ENCODE peak calls at places on chromosomes 13 and 19, in ten cellular contexts. U is body of pancreas; O is colonic mucosa; S is GM23338; Y is H9; K is ovary; L is CD4-positive, alpha-beta T cell; R is endothelial cell of umbilical vein; X is foreskin keratinocyte; F is fibroblast of lung. N is an unnamed sample.

GRCh38 chr19:28727133-28727834 is 485.7 kb downstream of the UQCRFS1 start:
- DNase-seq in U (no peak), O (no peak), S (peak; percentile 85), Y (peak; percentile 83), K (peak; percentile 17), L (peak; percentile 15), R (no peak), X (no peak), F (peak; percentile 34), N (peak; percentile 2)

GRCh38 chr19:6693681-6694080 is 23.7 kb upstream of the TNFSF14 start:
- DNase-seq in U (no peak), O (no peak), S (peak; percentile 71), Y (peak; percentile 65), K (no peak), L (no peak), R (no peak), X (no peak), F (no peak), N (no peak)

GRCh38 chr13:39047560-39047959 is 9.3 kb downstream of the NHLRC3 start:
- DNase-seq in U (no peak), O (no peak), S (peak; percentile 80), Y (peak; percentile 61), K (no peak), L (no peak), R (no peak), X (no peak), F (no peak), N (no peak)

GRCh38 chr19:53903055-53903680 is 5.9 kb upstream of the CACNG7 start:
- DNase-seq in U (no peak), O (peak; percentile 37), S (peak; percentile 97), Y (peak; percentile 82), K (no peak), L (no peak), R (peak; percentile 46), X (no peak), F (peak; percentile 33), N (peak; percentile 44)

GRCh38 chr13:44093607-44094583 is 214.2 kb downstream of the LACC1 start:
- DNase-seq in U (no peak), O (no peak), S (no peak), Y (no peak), K (no peak), L (no peak), R (peak; percentile 5), X (no peak), F (peak; percentile 54), N (no peak)

GRCh38 chr19:12792048-12792852 is 964 bp downstream of the JUNB start:
- DNase-seq in U (peak; percentile 81), O (peak; percentile 78), S (peak; percentile 94), Y (peak; percentile 84), K (peak; percentile 82), L (peak; percentile 64), R (peak; percentile 43), X (no peak), F (peak; percentile 67), N (no peak)

GRCh38 chr19:12756150-12756883 is 4.7 kb downstream of the BEST2 start:
- DNase-seq in U (no peak), O (no peak), S (no peak), Y (no peak), K (no peak), L (no peak), R (no peak), X (no peak), F (no peak), N (no peak)

GRCh38 chr13:44050450-44051063 is 170.9 kb downstream of the LACC1 start:
- DNase-seq in U (no peak), O (no peak), S (peak; percentile 30), Y (no peak), K (no peak), L (no peak), R (peak; percentile 49), X (no peak), F (peak; percentile 66), N (peak; percentile 22)

GRCh38 chr13:110361365-110361911 is 54.4 kb downstream of the COL4A2 start:
- DNase-seq in U (peak; percentile 40), O (no peak), S (no peak), Y (no peak), K (no peak), L (no peak), R (no peak), X (no peak), F (peak; percentile 89), N (no peak)

GRCh38 chr13:110365876-110366275 is 58.8 kb downstream of the COL4A2 start:
- DNase-seq in U (no peak), O (no peak), S (no peak), Y (no peak), K (no peak), L (no peak), R (no peak), X (no peak), F (no peak), N (no peak)

GRCh38 chr13:110364081-110364480 is 57.0 kb downstream of the COL4A2 start:
- DNase-seq in U (no peak), O (no peak), S (no peak), Y (no peak), K (no peak), L (no peak), R (no peak), X (no peak), F (no peak), N (no peak)

GRCh38 chr13:110360598-110360997 is 53.5 kb downstream of the COL4A2 start:
- DNase-seq in U (no peak), O (no peak), S (no peak), Y (no peak), K (no peak), L (no peak), R (no peak), X (no peak), F (no peak), N (no peak)

DNA sequence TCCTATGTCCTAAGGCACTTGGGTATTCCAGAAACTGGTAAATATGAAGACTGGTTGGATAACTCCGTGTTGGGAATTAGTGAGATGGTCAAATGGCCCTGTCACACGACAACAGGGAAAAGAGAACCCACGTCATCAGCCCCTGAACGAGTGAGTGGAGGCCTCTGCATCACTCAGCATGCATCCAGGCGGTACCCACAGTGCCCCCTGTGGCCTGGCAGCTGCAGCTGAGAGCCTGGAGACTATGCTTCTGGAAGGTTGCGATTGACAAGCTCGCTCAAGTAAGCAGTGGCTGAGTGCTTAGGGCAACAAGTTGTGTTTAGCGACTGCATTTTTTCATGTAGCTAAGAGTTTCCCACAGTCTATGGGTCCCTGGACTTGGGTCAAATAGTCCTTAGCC is 55.9 kb downstream of the COL4A2 start:
- DNase-seq in U (no peak), O (no peak), S (peak; percentile 64), Y (peak; percentile 64), K (no peak), L (no peak), R (no peak), X (no peak), F (no peak), N (no peak)
- TF ChIP-seq CTCF in U (no peak), O (no peak), S (peak; percentile 76), Y (peak; percentile 66), K (no peak), L (no peak), R (peak; percentile 26), X (peak; percentile 44), F (no peak), N (no peak)

GRCh38 chr13:98541701-98542203 is 35.2 kb downstream of the STK24 start:
- DNase-seq in U (no peak), O (no peak), S (no peak), Y (no peak), K (no peak), L (no peak), R (peak; percentile 58), X (no peak), F (no peak), N (no peak)

GRCh38 chr13:98543380-98544104 is 33.4 kb downstream of the STK24 start:
- DNase-seq in U (no peak), O (no peak), S (no peak), Y (no peak), K (no peak), L (no peak), R (no peak), X (no peak), F (no peak), N (no peak)

GRCh38 chr13:98542568-98543379 is 34.1 kb downstream of the STK24 start:
- DNase-seq in U (no peak), O (no peak), S (no peak), Y (no peak), K (no peak), L (no peak), R (no peak), X (no peak), F (no peak), N (no peak)

GRCh38 chr13:98546402-98546801 is 30.5 kb downstream of the STK24 start:
- DNase-seq in U (no peak), O (no peak), S (no peak), Y (no peak), K (no peak), L (no peak), R (no peak), X (no peak), F (no peak), N (no peak)

GRCh38 chr13:98544105-98544710 is 32.7 kb downstream of the STK24 start:
- DNase-seq in U (no peak), O (no peak), S (no peak), Y (no peak), K (no peak), L (no peak), R (no peak), X (no peak), F (no peak), N (no peak)
- H3K27ac ChIP-seq in U (no peak overlapping the region), O (peak overlapping the region; percentile 12), S (peak overlapping the region; percentile 36), Y (no peak overlapping the region), K (peak overlapping the region; percentile 3), L (no peak overlapping the region), R (no peak overlapping the region), X (no peak overlapping the region), F (no peak overlapping the region), N (no peak overlapping the region)

DNA sequence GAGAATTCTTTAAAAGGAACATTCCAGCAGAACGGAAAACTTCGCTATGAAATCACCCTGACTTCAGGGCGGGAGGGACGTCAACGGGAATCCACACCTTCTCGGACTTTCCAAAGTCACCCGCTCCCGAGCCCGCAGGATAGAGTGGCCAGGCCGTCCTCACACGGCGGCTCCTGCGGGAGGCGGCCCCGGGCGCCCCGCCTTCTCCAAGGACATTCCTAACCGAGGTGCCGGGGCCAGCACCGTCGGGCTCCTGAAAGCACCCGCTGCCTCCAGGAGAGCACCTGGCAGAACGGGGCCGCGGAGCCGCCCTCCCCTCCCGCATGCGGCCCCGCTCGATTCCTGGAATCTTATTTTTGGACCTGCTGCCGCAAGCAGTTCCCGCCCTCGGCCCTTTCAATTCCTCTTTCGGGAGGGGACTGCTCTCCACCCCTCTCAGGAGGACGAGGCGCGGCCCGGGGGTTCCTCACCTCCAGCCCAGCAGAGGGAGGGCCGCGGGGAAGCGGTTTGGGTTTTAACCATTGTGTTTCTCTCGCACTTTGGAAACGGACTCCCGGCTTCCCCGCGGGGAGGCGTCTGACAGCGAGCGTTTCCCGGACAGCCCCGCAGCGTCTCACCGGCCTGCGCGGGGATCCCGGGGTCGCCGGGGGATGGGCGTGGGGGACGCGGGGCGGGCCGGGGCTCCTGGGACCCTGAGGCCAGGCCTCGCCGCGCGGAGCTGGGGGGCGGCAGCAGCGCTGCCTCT is 938 bp downstream of the GAS6 start:
- DNase-seq in U (peak; percentile 60), O (peak; percentile 62), S (peak; percentile 78), Y (peak; percentile 60), K (peak; percentile 63), L (no peak), R (peak; percentile 30), X (no peak), F (no peak), N (peak; percentile 62)
- TF ChIP-seq CTCF in U (no peak), O (no peak), S (no peak), Y (no peak), K (no peak), L (no peak), R (no peak), X (no peak), F (no peak), N (no peak)

GRCh38 chr19:32406161-32407003 is 812 bp downstream of the DPY19L3 start:
- DNase-seq in U (no peak), O (no peak), S (peak; percentile 83), Y (no peak), K (no peak), L (no peak), R (peak; percentile 23), X (no peak), F (no peak), N (no peak)
- H3K27ac ChIP-seq in U (peak overlapping the region; percentile 90), O (peak overlapping the region; percentile 99), S (no peak overlapping the region), Y (no peak overlapping the region), K (peak overlapping the region; percentile 91), L (no peak overlapping the region), R (peak overlapping the region; percentile 95), X (no peak overlapping the region), F (peak overlapping the region; percentile 96), N (peak overlapping the region; percentile 92)

N was measured in RWPE1.